ENCODE peak calls at places on chromosome 20, in four cellular contexts. B is IMR-90, F is neuronal stem cell, Q is mesendoderm. R is an unnamed sample.
A peak's percentile ranks its signal among the peaks of the same experiment; 100 is the strongest.

GRCh38 chr20:25669826-25670422 is 26.7 kb downstream of the ZNF337 start:
- DNase-seq in B (peak; percentile 87), F (no peak), Q (peak; percentile 56), R (peak; percentile 34)

GRCh38 chr20:34540596-34541263 is 17.8 kb upstream of the MAP1LC3A start:
- DNase-seq in B (no peak), F (no peak), Q (no peak), R (no peak)

GRCh38 chr20:52524865-52525264 is 333.3 kb upstream of the ZFP64 start:
- DNase-seq in B (peak; percentile 59), F (no peak), Q (no peak), R (no peak)

GRCh38 chr20:41632896-41633295 is 14.7 kb upstream of the CHD6 start:
- DNase-seq in B (peak; percentile 52), F (no peak), Q (no peak), R (peak; percentile 21)

GRCh38 chr20:16955971-16956370 is 207.8 kb downstream of the OTOR start:
- DNase-seq in B (no peak), F (no peak), Q (no peak), R (no peak)

GRCh38 chr20:4366076-4366475 is 350.7 kb upstream of the RNF24 start:
- DNase-seq in B (no peak), F (no peak), Q (no peak), R (no peak)

GRCh38 chr20:34904202-34904621 is 27.8 kb downstream of the ACSS2 start:
- DNase-seq in B (no peak), F (no peak), Q (no peak), R (no peak)

GRCh38 chr20:53598140-53599038 is 4.8 kb upstream of the ZNF217 start:
- DNase-seq in B (no peak), F (no peak), Q (no peak), R (no peak)

GRCh38 chr20:64176548-64177419 is 12.5 kb downstream of the MYT1 start:
- DNase-seq in B (no peak), F (no peak), Q (no peak), R (no peak)

GRCh38 chr20:41613321-41613720 is 4.9 kb downstream of the CHD6 start:
- DNase-seq in B (no peak), F (no peak), Q (no peak), R (no peak)

GRCh38 chr20:63098195-63098810 is 91.5 kb upstream of the BHLHE23 start:
- DNase-seq in B (no peak), F (no peak), Q (no peak), R (no peak)

DNA sequence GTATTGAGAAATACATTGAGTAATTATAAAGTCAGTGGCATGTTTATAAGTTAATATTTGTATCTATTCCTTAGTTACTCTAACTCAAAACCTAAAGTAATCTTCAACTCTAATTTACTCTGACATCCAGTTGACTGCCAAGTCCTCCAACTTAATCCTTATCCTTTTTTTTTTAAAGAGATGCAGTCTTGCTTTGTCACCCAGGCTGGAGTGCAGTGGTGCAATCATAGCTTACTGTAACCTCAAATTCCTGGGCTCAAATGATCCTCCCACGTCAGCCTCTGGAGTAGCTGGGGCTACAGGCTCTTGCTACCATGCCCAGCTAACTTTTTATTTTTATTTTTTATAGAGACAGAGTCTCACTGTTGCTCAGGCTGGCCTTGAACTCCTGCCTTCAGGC is 24.4 kb downstream of the PTPN1 start:
- DNase-seq in B (peak; percentile 87), F (no peak), Q (no peak), R (no peak)
- H3K4me3 ChIP-seq in B (no peak overlapping the region), F (no peak overlapping the region), Q (no peak overlapping the region), R (no peak overlapping the region)

DNA sequence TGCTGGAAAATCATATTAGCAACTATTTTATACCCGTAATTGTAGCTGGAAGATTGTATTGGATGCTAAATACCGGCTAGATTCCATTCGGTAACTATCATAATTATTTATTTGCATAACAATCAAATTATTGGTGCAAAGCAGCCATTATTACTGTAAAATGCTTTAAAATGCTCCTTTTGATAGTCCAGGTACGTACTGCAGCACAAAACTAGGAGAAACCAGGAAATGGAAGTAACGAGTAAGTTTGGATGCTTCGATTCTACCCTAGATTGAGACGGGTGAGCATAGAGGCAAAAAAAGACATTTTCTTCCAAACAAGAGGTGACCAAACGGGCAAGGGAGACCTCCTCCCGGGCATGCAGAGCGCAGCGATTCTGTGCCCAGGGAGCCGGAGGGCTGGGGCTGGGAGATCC is 478 bp upstream of the XRN2 start:
- DNase-seq in B (no peak), F (no peak), Q (no peak), R (no peak)
- H3K18ac ChIP-seq in B (peak overlapping the region; percentile 55), F (peak overlapping the region; percentile 98), Q (peak overlapping the region; percentile 83), R (peak overlapping the region; percentile 97)

GRCh38 chr20:46814366-46815232 is 80.0 kb upstream of the EYA2 start:
- DNase-seq in B (peak; percentile 87), F (peak; percentile 82), Q (peak; percentile 93), R (peak; percentile 92)
- H3K23ac ChIP-seq in B (no peak overlapping the region), F (no peak overlapping the region), Q (no peak overlapping the region), R (no peak overlapping the region)

GRCh38 chr20:2619961-2620595 is 32.4 kb upstream of the NOP56 start:
- DNase-seq in B (peak; percentile 15), F (no peak), Q (no peak), R (no peak)

GRCh38 chr20:2616634-2617033 is 35.8 kb upstream of the NOP56 start:
- DNase-seq in B (no peak), F (no peak), Q (no peak), R (no peak)

GRCh38 chr20:2619337-2619736 is 33.1 kb upstream of the NOP56 start:
- DNase-seq in B (no peak), F (no peak), Q (no peak), R (no peak)

GRCh38 chr20:2618815-2619214 is 33.6 kb upstream of the NOP56 start:
- DNase-seq in B (no peak), F (no peak), Q (no peak), R (no peak)

GRCh38 chr20:2617099-2617714 is 35.2 kb upstream of the NOP56 start:
- DNase-seq in B (no peak), F (no peak), Q (no peak), R (no peak)
- H3K4me3 ChIP-seq in B (no peak overlapping the region), F (no peak overlapping the region), Q (no peak overlapping the region), R (no peak overlapping the region)